ENCODE peak calls at places on chromosomes 6 and 20, in seven cellular contexts. M is sigmoid colon, R is psoas muscle, I is right atrium auricular region, Q is BJ, H is neural progenitor cell, G is GM10248. E is an unnamed sample.

GRCh38 chr20:52926505-52926904 is 45.7 kb upstream of the TSHZ2 start:
- DNase-seq in R (no peak), H (no peak), G (no peak), Q (no peak), I (no peak), M (no peak), E (no peak)

GRCh38 chr6:104704191-104704590 is 155.5 kb downstream of the HACE1 start:
- DNase-seq in Q (no peak), H (no peak), M (no peak), G (no peak), R (no peak), I (no peak), E (no peak)

GRCh38 chr6:46262928-46263708 is 92.3 kb upstream of the ENPP5 start:
- DNase-seq in H (no peak), R (no peak), M (no peak), I (no peak), G (no peak), Q (no peak), E (no peak)

GRCh38 chr6:131063764-131064272 is 773 bp upstream of the EPB41L2 start:
- DNase-seq in R (no peak), M (no peak), H (peak; percentile 21), Q (no peak), G (peak; percentile 27), I (no peak), E (no peak)

GRCh38 chr20:48463916-48464315 is 363.9 kb downstream of the PREX1 start:
- DNase-seq in R (no peak), I (no peak), Q (no peak), M (peak; percentile 33), H (no peak), G (no peak), E (no peak)

GRCh38 chr20:6692566-6693168 is 74.8 kb upstream of the BMP2 start:
- DNase-seq in G (no peak), I (no peak), Q (no peak), H (peak; percentile 8), R (no peak), M (no peak), E (no peak)

GRCh38 chr6:15089569-15090144 is 156.2 kb upstream of the JARID2 start:
- DNase-seq in I (no peak), M (no peak), R (no peak), Q (no peak), G (no peak), H (no peak), E (no peak)

GRCh38 chr6:45488269-45488668 is 110.5 kb upstream of the SUPT3H start:
- DNase-seq in I (no peak), R (no peak), M (no peak), H (no peak), G (no peak), Q (no peak), E (no peak)

GRCh38 chr6:151443449-151443848 is 8.5 kb downstream of the RMND1 start:
- DNase-seq in R (no peak), I (no peak), Q (no peak), G (no peak), M (no peak), H (no peak), E (no peak)

GRCh38 chr20:3661060-3661820 is 2.0 kb downstream of the GFRA4 start:
- DNase-seq in H (no peak), R (no peak), I (no peak), Q (no peak), G (no peak), M (peak; percentile 52), E (no peak)

GRCh38 chr20:36628076-36628475 is 17.9 kb downstream of the SLA2 start:
- DNase-seq in G (no peak), Q (no peak), I (no peak), M (no peak), R (no peak), H (no peak), E (no peak)

GRCh38 chr6:5707646-5708045 is 299.1 kb downstream of the NRN1 start:
- DNase-seq in G (no peak), Q (no peak), I (peak; percentile 34), H (no peak), M (no peak), R (no peak), E (no peak)

GRCh38 chr6:56091159-56091869 is 156.1 kb downstream of the COL21A1 start:
- DNase-seq in Q (peak; percentile 66), G (no peak), I (no peak), M (no peak), R (no peak), H (no peak), E (no peak)

GRCh38 chr20:62319346-62319909 is 16.6 kb downstream of the ADRM1 start:
- DNase-seq in R (peak; percentile 35), M (no peak), H (no peak), I (no peak), Q (no peak), G (no peak), E (no peak)

GRCh38 chr20:62317167-62317655 is 14.4 kb downstream of the ADRM1 start:
- DNase-seq in M (no peak), I (no peak), H (no peak), G (no peak), Q (no peak), R (no peak), E (no peak)

GRCh38 chr20:62320581-62321354 is 18.0 kb downstream of the ADRM1 start:
- DNase-seq in M (no peak), H (peak; percentile 33), I (no peak), R (peak; percentile 24), G (no peak), Q (no peak), E (no peak)

GRCh38 chr20:62316331-62317166 is 13.8 kb downstream of the ADRM1 start:
- DNase-seq in Q (no peak), H (no peak), M (no peak), R (no peak), G (no peak), I (no peak), E (no peak)

DNA sequence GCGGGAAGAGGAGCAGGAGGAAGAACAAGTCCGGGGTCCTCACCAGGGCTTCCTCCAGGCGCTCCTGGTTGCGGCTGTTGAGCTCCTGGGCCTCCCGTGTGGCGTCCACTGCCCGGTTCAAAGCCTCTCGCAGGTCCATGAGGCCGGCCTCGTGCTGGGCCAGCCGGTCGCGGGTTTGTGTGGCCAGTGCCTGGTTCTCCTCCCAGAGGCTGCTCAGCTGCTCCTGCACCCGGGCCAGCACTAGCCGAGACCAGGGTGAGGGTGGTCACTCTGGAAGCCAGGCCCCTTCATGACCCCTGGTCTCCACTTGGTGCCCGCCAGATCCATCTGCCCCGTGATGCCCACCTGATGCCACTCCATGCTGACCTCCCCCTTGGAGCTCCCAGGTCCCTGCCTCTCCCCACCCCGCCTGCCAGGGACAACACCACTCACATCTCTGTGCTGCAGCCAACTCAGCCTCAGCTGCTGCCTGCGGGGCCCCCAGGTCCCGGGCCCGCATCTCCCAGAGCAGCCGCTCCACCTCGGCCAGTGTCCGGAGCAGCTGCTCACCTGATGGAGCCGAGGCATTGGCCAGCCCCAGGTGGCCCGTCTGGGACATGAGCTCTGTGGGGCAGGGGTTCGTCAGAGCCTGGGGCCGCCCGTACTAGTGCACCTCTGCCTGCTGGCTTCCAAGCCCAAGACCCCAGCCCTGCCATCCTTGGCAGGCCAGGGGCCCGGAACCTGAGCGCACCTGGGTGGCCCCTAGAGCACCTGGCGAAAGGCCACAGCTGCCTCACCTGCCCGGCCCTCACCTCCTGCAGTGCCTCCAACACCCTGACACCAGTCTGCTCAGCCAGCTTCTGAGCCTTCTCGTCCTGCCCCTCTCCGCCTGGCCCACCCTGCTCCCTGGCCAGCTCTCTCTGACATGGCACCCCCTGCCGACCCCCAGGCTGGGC is 15.9 kb downstream of the ADRM1 start:
- DNase-seq in G (no peak), H (no peak), R (no peak), M (no peak), Q (no peak), I (no peak), E (no peak)
- TF ChIP-seq CTCF in G (no peak), H (no peak), R (no peak), M (no peak), Q (no peak), I (no peak), E (no peak)

GRCh38 chr6:18533793-18534192 is 146.6 kb downstream of the RNF144B start:
- DNase-seq in R (no peak), H (no peak), M (no peak), G (no peak), I (no peak), Q (no peak), E (no peak)

GRCh38 chr6:18530201-18530600 is 143.1 kb downstream of the RNF144B start:
- DNase-seq in G (no peak), H (no peak), I (no peak), M (no peak), Q (no peak), R (no peak), E (no peak)

DNA sequence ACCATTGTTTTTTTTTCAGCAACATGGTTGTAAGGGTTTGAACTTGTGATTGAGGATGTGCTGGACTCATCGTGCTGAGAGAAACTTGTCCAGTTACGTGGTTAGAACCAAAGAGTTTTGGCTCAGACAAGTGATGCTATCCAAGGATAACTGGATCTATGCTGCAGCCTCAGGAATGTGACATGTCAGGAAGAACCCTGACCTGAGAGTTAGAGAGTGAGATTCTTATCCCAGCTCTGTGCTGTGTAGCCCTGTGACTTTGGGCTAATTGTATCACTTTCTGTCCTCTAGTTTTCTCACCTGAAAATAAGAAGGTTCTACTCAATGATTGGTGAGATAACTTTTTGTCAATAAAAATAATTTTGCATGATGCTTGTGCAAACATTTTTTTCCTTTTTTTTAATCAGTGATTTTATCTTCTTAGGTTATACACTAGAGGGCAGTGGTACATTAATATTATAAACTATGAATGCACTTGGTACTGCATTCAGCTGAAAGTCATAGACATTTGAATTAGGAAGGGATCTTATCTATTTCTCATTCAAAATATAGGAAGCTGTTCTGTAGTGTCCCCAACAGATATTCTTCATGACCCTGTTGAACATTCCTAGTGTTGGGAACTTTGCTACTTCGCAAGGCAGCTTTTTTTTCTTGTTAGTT is 141.1 kb downstream of the RNF144B start:
- DNase-seq in G (no peak), H (no peak), I (no peak), Q (no peak), M (no peak), R (no peak), E (no peak)
- TF ChIP-seq CTCF in G (peak; percentile 1), H (peak; percentile 45), I (no peak), Q (peak; percentile 26), M (no peak), R (peak; percentile 32), E (peak; percentile 69)

GRCh38 chr6:38933426-38933825 is 115.2 kb upstream of the GLP1R start:
- DNase-seq in Q (no peak), H (no peak), M (no peak), R (no peak), I (no peak), G (no peak), E (no peak)
- TF ChIP-seq CTCF in Q (no peak), H (no peak), M (no peak), R (no peak), I (no peak), G (no peak), E (peak; percentile 50)

GRCh38 chr6:108559884-108560462 is 744 bp upstream of the FOXO3 start:
- DNase-seq in H (peak; percentile 82), R (peak; percentile 74), M (peak; percentile 93), I (peak; percentile 73), G (no peak), Q (no peak), E (peak; percentile 55)

GRCh38 chr6:108561742-108562502 is 1.2 kb downstream of the FOXO3 start:
- DNase-seq in Q (no peak), M (peak; percentile 73), R (peak; percentile 33), H (peak; percentile 60), I (no peak), G (no peak), E (peak; percentile 20)

GRCh38 chr6:108562503-108562993 is 1.8 kb downstream of the FOXO3 start:
- DNase-seq in G (no peak), M (peak; percentile 89), R (peak; percentile 56), Q (no peak), H (peak; percentile 81), I (peak; percentile 92), E (peak; percentile 23)

GRCh38 chr6:108559097-108559883 is 1.4 kb upstream of the FOXO3 start:
- DNase-seq in I (peak; percentile 94), M (peak; percentile 98), G (peak; percentile 68), R (peak; percentile 93), H (peak; percentile 89), Q (no peak), E (peak; percentile 68)

GRCh38 chr6:108560463-108561308 is at the start of gene FOXO3:
- DNase-seq in I (peak; percentile 93), Q (no peak), M (peak; percentile 97), R (peak; percentile 92), H (peak; percentile 95), G (peak; percentile 40), E (peak; percentile 74)
- TF ChIP-seq CTCF in I (no peak), Q (peak; percentile 13), M (no peak), R (no peak), H (no peak), G (no peak), E (no peak)